ENCODE peak calls at places on chromosomes 7 and 10, in six cellular contexts. R, I, U, N, A and B are unnamed samples.

GRCh38 chr7:115274-115911 is 77.0 kb upstream of the FAM20C start:
- DNase-seq in R (peak), I (no peak), U (no peak), N (no peak), A (peak), B (peak)

GRCh38 chr7:140435252-140435895 is 31.5 kb downstream of the RAB19 start:
- DNase-seq in R (peak), I (no peak), U (no peak), N (no peak), A (no peak), B (peak)

GRCh38 chr7:155007947-155008346 is 5.0 kb upstream of the PAXIP1 start:
- DNase-seq in R (peak), I (no peak), U (no peak), N (no peak), A (no peak), B (no peak)

GRCh38 chr7:40490603-40490924 is 355.8 kb downstream of the SUGCT start:
- DNase-seq in R (no peak), I (no peak), U (no peak), N (no peak), A (no peak), B (no peak)

GRCh38 chr10:96044686-96045085 is 1.3 kb downstream of the CCNJ start:
- DNase-seq in R (peak), I (peak), U (peak), N (no peak), A (peak), B (peak)

GRCh38 chr10:118621304-118621942 is 26.0 kb upstream of the PRLHR start:
- DNase-seq in R (no peak), I (no peak), U (no peak), N (no peak), A (no peak), B (no peak)

GRCh38 chr7:103560136-103560535 is 114.1 kb upstream of the SLC26A5 start:
- DNase-seq in R (no peak), I (no peak), U (no peak), N (no peak), A (no peak), B (no peak)

GRCh38 chr7:134741901-134742635 is 37.4 kb upstream of the CALD1 start:
- DNase-seq in R (no peak), I (peak), U (peak), N (no peak), A (no peak), B (peak)

GRCh38 chr7:94974436-94974835 is 67.0 kb downstream of the PPP1R9A start:
- DNase-seq in R (no peak), I (no peak), U (no peak), N (no peak), A (no peak), B (no peak)